ENCODE peak calls at places on chromosome 6, in four cellular contexts. P is heart left ventricle; S is SHP77 treated with DMSO at 0.1 percent for 48 hours; K is effector memory CD4-positive, alpha-beta T cell. A is an unnamed sample.

GRCh38 chr6:95519228-95520037 is 57.9 kb upstream of the MANEA start:
- DNase-seq in K (no peak), P (no peak), S (peak), A (no peak)

GRCh38 chr6:147117009-147117408 is 87.2 kb upstream of the STXBP5 start:
- DNase-seq in S (no peak), K (no peak), P (no peak), A (no peak)

GRCh38 chr6:132971676-132972075 is 157.3 kb downstream of the RPS12 start:
- DNase-seq in S (no peak), K (no peak), P (no peak), A (no peak)

GRCh38 chr6:57313711-57314471 is 3.5 kb upstream of the PRIM2 start:
- DNase-seq in S (peak), K (no peak), P (no peak), A (no peak)

GRCh38 chr6:170192905-170193304 is 98.0 kb downstream of the DLL1 start:
- DNase-seq in S (no peak), P (no peak), K (no peak), A (no peak)

GRCh38 chr6:129105793-129106192 is 222.9 kb downstream of the LAMA2 start:
- DNase-seq in P (no peak), K (no peak), S (no peak), A (no peak)

GRCh38 chr6:129672883-129673631 is 36.9 kb downstream of the ARHGAP18 start:
- DNase-seq in K (no peak), P (no peak), S (no peak), A (no peak)

GRCh38 chr6:47780510-47781356 is 1.1 kb upstream of the OPN5 start:
- DNase-seq in S (peak), K (no peak), P (peak), A (peak)

GRCh38 chr6:77440206-77440976 is 22.9 kb downstream of the HTR1B start:
- DNase-seq in S (no peak), P (no peak), K (no peak), A (no peak)

GRCh38 chr6:125824946-125825786 is 34.4 kb downstream of the NCOA7 start:
- DNase-seq in P (no peak), K (no peak), S (no peak), A (no peak)

GRCh38 chr6:141963543-141964295 is 169.0 kb upstream of the GJE1 start:
- DNase-seq in P (no peak), S (no peak), K (no peak), A (no peak)

GRCh38 chr6:3340358-3340798 is 81.6 kb downstream of the PSMG4 start:
- DNase-seq in S (no peak), K (no peak), P (no peak), A (no peak)

GRCh38 chr6:31083742-31084354 is 28.5 kb downstream of the C6orf15 start:
- DNase-seq in K (no peak), S (no peak), P (peak), A (peak)

GRCh38 chr6:155026366-155027045 is 31.4 kb downstream of the TIAM2 start:
- DNase-seq in S (no peak), K (no peak), P (peak), A (peak)

GRCh38 chr6:36223706-36224105 is 27.2 kb downstream of the BRPF3 start:
- DNase-seq in K (no peak), S (no peak), P (no peak), A (no peak)

GRCh38 chr6:21615504-21615903 is 22.0 kb downstream of the SOX4 start:
- DNase-seq in P (no peak), K (no peak), S (no peak), A (no peak)

GRCh38 chr6:11911535-11911934 is 100.6 kb upstream of the HIVEP1 start:
- DNase-seq in K (no peak), P (no peak), S (no peak), A (no peak)

GRCh38 chr6:35077713-35078105 is 63.4 kb downstream of the TCP11 start:
- DNase-seq in S (no peak), P (no peak), K (no peak), A (no peak)

GRCh38 chr6:136926383-136926782 is 4.3 kb downstream of the SLC35D3 start:
- DNase-seq in K (no peak), P (no peak), S (no peak), A (no peak)

GRCh38 chr6:21000391-21000801 is 466.1 kb downstream of the CDKAL1 start:
- DNase-seq in K (no peak), S (no peak), P (no peak), A (no peak)

GRCh38 chr6:25369450-25370086 is 90.4 kb downstream of the CARMIL1 start:
- DNase-seq in S (peak), K (no peak), P (no peak), A (peak)

GRCh38 chr6:109978174-109979032 is at the start of gene GPR6:
- DNase-seq in K (no peak), P (peak), S (peak), A (peak)

GRCh38 chr6:122129313-122130025 is 270.0 kb upstream of the HSF2 start:
- DNase-seq in S (no peak), K (no peak), P (no peak), A (no peak)

GRCh38 chr6:37502703-37503485 is 3.2 kb upstream of the CCDC167 start:
- DNase-seq in P (no peak), S (no peak), K (peak), A (no peak)

GRCh38 chr6:22940571-22941290 is 371.4 kb downstream of the HDGFL1 start:
- DNase-seq in S (no peak), K (no peak), P (no peak), A (no peak)

GRCh38 chr6:24949020-24949569 is 13.3 kb upstream of the RIPOR2 start:
- DNase-seq in S (no peak), P (no peak), K (no peak), A (no peak)

GRCh38 chr6:21414065-21414464 is 179.5 kb upstream of the SOX4 start:
- DNase-seq in S (no peak), K (no peak), P (no peak), A (no peak)

GRCh38 chr6:85574932-85575598 is 18.6 kb downstream of the SNX14 start:
- DNase-seq in P (no peak), S (no peak), K (no peak), A (no peak)

GRCh38 chr6:7058250-7058923 is 49.4 kb upstream of the RREB1 start:
- DNase-seq in K (no peak), S (no peak), P (peak), A (peak)

GRCh38 chr6:80143312-80143960 is 37.0 kb downstream of the BCKDHB start:
- DNase-seq in K (no peak), S (peak), P (peak), A (peak)